ENCODE peak calls at places on chromosomes 12 and 14, in eight cellular contexts. M is right lobe of liver; O is IMR-90; T is CD8-positive, alpha-beta T cell; G is fibroblast of lung; W is stomach; S is left lung; Y is GM23248. E is an unnamed sample.

GRCh38 chr12:14689996-14690395 is 6.4 kb downstream of the GUCY2C start:
- DNase-seq in M (no peak), O (no peak), T (no peak), G (no peak), W (no peak), S (no peak), Y (no peak), E (no peak)

GRCh38 chr14:99198746-99199145 is 73.3 kb downstream of the BCL11B start:
- DNase-seq in M (no peak), O (no peak), T (no peak), G (no peak), W (no peak), S (no peak), Y (no peak), E (no peak)

GRCh38 chr14:26137161-26137560 is 460.7 kb downstream of the NOVA1 start:
- DNase-seq in M (no peak), O (no peak), T (no peak), G (no peak), W (no peak), S (no peak), Y (no peak), E (no peak)

GRCh38 chr12:53696655-53697321 is 20.9 kb upstream of the ATP5MC2 start:
- DNase-seq in M (no peak), O (no peak), T (no peak), G (no peak), W (no peak), S (no peak), Y (no peak), E (no peak)

GRCh38 chr12:29505078-29505477 is 7.6 kb upstream of the OVCH1 start:
- DNase-seq in M (no peak), O (no peak), T (no peak), G (no peak), W (no peak), S (no peak), Y (no peak), E (no peak)

GRCh38 chr12:26821212-26821701 is 11.7 kb downstream of the ITPR2 start:
- DNase-seq in M (peak), O (peak), T (no peak), G (peak), W (no peak), S (no peak), Y (peak), E (no peak)

GRCh38 chr14:106442857-106443256 is 916.5 kb downstream of the TMEM121 start:
- DNase-seq in M (no peak), O (no peak), T (peak), G (no peak), W (no peak), S (no peak), Y (no peak), E (no peak)

GRCh38 chr14:98229676-98230366 is 1042.2 kb downstream of the BCL11B start:
- DNase-seq in M (no peak), O (no peak), T (no peak), G (no peak), W (no peak), S (no peak), Y (no peak), E (no peak)

GRCh38 chr14:50084666-50085065 is 31.7 kb downstream of the VCPKMT start:
- DNase-seq in M (no peak), O (no peak), T (no peak), G (no peak), W (no peak), S (no peak), Y (no peak), E (no peak)

GRCh38 chr14:50082308-50082742 is 34.0 kb downstream of the VCPKMT start:
- DNase-seq in M (no peak), O (no peak), T (peak), G (no peak), W (no peak), S (no peak), Y (no peak), E (no peak)

GRCh38 chr14:50085570-50086315 is 30.6 kb downstream of the VCPKMT start:
- DNase-seq in M (no peak), O (peak), T (no peak), G (no peak), W (no peak), S (no peak), Y (peak), E (no peak)

GRCh38 chr14:50083467-50084337 is 32.7 kb downstream of the VCPKMT start:
- DNase-seq in M (no peak), O (peak), T (no peak), G (no peak), W (no peak), S (no peak), Y (no peak), E (no peak)

DNA sequence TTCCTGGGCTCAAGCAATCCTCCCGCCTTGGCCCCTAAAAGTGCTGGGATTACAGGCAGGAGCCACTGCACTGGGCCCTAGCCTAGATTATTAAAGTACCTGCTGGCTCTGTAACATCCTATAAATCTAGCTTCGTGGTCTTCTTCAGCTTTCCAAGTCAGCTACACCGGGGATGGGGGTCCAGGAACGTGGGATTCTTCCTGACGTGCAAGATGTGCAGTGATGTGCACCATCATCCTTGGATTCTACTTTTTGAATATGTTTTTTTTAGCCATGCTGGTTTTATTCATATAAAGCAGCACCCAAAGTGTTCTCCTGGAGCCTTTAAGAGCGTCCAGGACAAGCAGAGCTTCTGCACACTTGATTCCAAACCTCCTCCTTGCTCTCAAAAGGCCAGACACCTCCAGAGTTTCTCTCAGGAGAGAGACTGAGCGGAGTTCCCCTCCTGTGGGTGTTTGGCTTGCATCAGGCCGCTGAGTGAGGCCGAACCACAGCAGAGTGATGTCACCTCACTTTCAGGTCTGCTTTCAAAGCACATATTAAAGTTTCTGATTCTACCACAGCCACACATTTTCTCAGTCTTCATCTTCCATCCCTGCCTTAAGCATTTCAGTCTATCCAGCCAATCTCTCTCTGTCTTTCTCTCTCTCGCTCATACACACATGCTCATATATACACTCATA is 33.4 kb downstream of the VCPKMT start:
- DNase-seq in M (no peak), O (peak), T (peak), G (peak), W (peak), S (peak), Y (no peak), E (no peak)
- H3K27ac ChIP-seq in M (no peak), O (no peak), T (peak), G (no peak), W (peak), S (no peak), Y (no peak), E (no peak)

DNA sequence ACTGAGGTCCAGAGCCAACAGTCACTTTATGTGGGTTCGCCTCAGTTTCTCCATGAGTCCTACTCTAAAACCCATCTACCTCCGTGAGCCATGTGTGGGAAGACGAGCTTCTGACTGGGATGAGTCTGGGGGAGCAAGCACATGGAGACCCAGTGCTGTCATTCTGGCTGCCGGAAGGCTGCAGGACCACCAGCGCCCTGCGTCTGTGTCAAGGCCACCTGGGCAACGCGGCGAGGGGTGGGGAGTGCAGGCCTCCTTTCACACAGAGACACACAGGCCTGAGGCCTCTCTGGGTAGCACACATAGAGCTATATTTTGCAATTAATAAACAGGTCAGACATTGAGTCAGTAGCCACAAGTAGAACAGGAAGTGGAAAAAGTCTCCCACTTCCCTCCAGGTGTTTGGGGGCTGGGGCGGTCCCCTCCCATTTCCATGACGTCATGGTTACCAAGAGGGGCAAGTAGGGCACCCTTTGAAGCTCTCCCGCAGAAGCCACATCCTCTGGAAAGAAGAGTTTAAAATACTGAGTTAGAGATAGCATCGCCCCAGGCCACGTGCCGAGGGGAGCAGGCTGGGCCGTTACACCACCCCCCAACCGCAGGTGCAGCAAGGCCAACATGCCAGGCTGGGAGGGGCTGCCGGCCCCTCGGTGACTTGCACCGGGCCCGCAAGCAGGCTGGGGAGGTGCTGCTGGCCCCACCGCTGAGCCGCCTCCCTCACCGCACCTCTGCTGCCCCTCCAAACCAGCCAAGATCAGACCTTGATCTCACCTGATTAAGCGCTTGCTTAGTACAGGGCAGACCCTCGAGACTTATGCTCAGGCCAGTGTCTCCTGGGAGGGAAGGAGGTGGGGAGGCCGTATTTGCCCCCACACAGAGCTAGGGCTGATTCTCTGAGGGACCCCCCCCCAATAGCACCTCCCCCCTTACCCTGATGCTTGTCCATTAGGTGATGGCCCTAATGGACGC is 32.7 kb downstream of the DAD1 start:
- DNase-seq in M (peak), O (peak), T (peak), G (peak), W (peak), S (peak), Y (peak), E (peak)
- H3K27ac ChIP-seq in M (peak), O (no peak), T (peak), G (peak), W (peak), S (peak), Y (no peak), E (no peak)

DNA sequence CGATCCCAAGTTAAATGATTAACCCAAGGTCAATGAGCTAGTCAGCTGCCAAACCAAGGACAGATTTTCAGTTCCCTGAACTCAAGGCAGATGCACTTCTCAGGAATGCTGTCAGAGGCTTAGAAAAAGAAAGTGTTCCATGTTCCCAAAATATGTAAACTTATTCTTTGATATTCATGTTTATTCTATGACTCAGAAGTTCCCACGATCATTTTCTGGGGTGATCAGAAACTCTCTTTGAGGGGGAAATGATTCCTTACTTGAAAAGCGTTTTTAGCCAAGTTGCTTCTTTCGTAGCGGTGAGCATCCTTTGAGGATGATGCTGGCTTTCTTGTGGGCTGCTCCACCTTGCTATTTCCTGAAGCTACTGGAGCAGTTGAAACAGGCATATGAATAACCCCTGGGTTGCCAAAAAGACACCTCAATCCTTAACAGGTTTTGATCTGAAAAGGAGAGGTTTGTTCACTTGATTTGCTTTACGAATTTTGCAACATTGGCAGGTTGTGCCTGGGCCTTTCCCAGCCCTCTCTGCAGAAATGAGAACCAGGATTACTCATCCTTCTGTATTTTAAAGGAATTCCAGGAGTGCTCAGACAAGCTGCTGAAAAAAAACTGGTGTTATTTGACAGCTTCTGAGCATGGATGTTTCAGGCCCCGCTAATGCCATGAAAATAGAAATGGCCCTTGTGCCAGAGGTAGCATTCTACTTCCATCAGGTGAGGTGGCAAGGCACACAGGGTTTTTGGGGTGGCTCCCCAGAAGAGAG is 121.4 kb upstream of the HIF1A start:
- DNase-seq in M (no peak), O (peak), T (no peak), G (no peak), W (no peak), S (no peak), Y (peak), E (no peak)
- H3K27ac ChIP-seq in M (no peak), O (peak), T (no peak), G (peak), W (peak), S (peak), Y (peak), E (peak)

DNA sequence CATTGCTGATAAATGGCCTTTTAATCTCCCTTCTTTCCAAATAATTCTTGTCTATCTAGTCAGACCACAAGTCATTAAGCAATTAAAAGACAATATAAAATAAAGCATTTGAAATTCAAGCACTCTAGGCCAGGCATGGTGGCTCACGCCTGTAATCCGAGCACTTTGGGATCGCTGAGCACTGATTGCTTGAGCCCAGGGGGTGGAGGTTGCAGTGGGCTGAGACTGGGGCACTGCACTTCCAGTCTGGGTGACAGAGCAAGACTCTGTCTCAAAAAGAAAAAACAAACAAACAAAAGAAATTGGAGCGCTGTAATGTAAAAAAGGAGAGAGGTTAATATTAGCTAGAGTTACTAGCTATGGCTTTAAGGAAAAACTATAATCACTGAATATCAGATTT is 30.5 kb upstream of the CSRP2 start:
- DNase-seq in M (no peak), O (no peak), T (no peak), G (peak), W (no peak), S (no peak), Y (no peak), E (no peak)
- H3K27ac ChIP-seq in M (no peak), O (no peak), T (no peak), G (no peak), W (no peak), S (no peak), Y (no peak), E (no peak)

GRCh38 chr14:36773136-36773540 is 111.5 kb downstream of the PAX9 start:
- DNase-seq in M (no peak), O (peak), T (no peak), G (no peak), W (no peak), S (no peak), Y (peak), E (no peak)
- H3K27ac ChIP-seq in M (no peak), O (no peak), T (no peak), G (no peak), W (no peak), S (no peak), Y (no peak), E (no peak)

DNA sequence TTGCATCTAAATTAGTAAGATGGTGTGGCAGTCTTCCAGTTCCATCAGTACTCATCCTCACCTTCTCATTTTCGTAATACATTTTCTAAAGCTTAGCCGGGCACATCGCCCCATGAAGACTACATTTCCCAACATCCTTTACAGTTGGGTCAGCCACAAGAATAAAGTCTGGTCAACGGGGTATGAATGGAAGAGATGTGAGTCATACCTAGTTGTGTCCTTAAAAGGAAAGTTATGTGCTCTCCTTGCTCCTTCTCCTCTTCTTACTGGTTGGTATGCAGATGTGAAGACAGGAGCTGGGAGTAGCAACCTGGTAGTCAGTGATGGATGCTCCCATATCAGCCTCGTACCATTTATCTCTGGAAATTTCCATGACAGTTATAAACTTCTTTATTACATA is 35.9 kb upstream of the EGLN3 start:
- DNase-seq in M (no peak), O (peak), T (no peak), G (peak), W (no peak), S (no peak), Y (peak), E (no peak)
- H3K27ac ChIP-seq in M (no peak), O (no peak), T (no peak), G (no peak), W (no peak), S (no peak), Y (no peak), E (no peak)

DNA sequence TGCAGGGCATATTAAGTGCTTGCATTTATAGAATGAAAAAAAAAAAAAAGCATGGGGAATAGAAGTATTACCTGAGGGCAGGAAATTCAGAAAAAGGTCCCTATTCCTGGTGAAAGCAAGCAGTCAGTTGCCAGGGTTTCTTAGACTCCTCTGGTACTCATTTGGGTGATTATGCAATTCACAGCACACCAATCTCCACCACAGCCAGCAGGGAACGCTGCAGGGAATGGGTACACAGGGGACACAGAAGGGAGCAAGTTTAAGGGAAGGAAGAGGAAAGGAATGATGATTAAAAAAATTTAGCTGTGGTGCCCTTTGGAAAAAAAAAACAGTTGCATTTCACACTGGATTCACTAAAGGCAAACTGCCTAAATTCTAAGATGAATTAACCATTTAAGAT is 14.2 kb downstream of the BLTP3B start:
- DNase-seq in M (no peak), O (peak), T (no peak), G (peak), W (no peak), S (no peak), Y (peak), E (peak)
- H3K27ac ChIP-seq in M (no peak), O (peak), T (no peak), G (peak), W (peak), S (peak), Y (peak), E (no peak)

DNA sequence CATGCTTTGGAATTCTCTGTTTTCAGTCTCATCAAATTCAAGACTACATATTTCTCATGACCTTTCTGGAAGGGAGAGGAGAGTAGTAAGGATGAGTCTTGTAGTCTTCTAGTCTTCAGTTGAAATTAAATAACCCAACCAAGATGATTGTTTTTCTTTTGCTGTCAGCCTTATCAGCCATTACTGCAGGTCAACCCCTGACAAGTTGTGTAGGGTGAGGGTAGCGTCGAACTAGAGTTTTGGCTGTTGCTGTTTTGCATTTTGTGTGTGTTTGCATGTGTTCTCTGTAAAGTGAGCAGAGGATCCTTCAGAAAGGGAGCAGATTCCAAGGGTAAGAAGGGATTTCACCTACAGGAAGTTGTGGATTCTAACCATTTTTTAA is 28.4 kb downstream of the DIP2B start:
- DNase-seq in M (no peak), O (no peak), T (no peak), G (no peak), W (no peak), S (no peak), Y (no peak), E (no peak)
- H3K27ac ChIP-seq in M (peak), O (peak), T (peak), G (peak), W (peak), S (peak), Y (peak), E (peak)

E was measured in pancreas.